ENCODE peak calls at places on chromosomes 5 and 9, in ten cellular contexts. T is WTC11; R is RKO; H is Calu3; U is sciatic nerve; W is GM03348; L is activated CD4-positive, CD25-positive, alpha-beta regulatory T cell treated with anti-CD3 and anti-CD28 coated beads, Interleukin-2, amount 50 U/mL, for 72 hours; I is stimulated activated effector memory CD8-positive, alpha-beta T cell treated with anti-CD3 and anti-CD28 coated beads, Interleukin-12 subunit alpha, Interleukin-12 subunit beta, amount 100 ng/mL, for 72 hours; B is NCI-H2029 treated with DMSO at 0.1 percent for 48 hours; Q is NCI-H510A treated with DMSO at 0.1 percent for 48 hours. P is an unnamed sample.

GRCh38 chr5:175115831-175116230 is 328.2 kb downstream of the DRD1 start:
- DNase-seq in Q (no peak), H (no peak), U (no peak), T (no peak), B (no peak), I (no peak), L (no peak), W (no peak), R (no peak), P (no peak)

GRCh38 chr5:149374303-149374702 is 4.8 kb downstream of the IL17B start:
- DNase-seq in T (no peak), Q (no peak), R (no peak), W (no peak), I (no peak), L (no peak), H (no peak), B (no peak), U (no peak), P (no peak)

GRCh38 chr5:75611324-75612210 is at the start of gene ANKDD1B:
- DNase-seq in R (no peak), U (peak), W (peak), I (peak), L (no peak), T (peak), B (no peak), Q (no peak), H (peak), P (no peak)

GRCh38 chr5:179326176-179326997 is 18.9 kb downstream of the ADAMTS2 start:
- DNase-seq in I (no peak), L (no peak), T (peak), U (peak), Q (no peak), W (peak), B (no peak), H (no peak), R (no peak), P (peak)

GRCh38 chr9:101792475-101792874 is 54.0 kb upstream of the GRIN3A start:
- DNase-seq in W (no peak), R (no peak), L (no peak), H (no peak), B (no peak), I (no peak), T (no peak), U (no peak), Q (no peak), P (no peak)

GRCh38 chr9:72930828-72931227 is 22.0 kb downstream of the ALDH1A1 start:
- DNase-seq in T (peak), U (no peak), I (no peak), Q (no peak), L (no peak), H (no peak), B (no peak), R (no peak), W (no peak), P (no peak)

GRCh38 chr5:160635046-160635445 is 213.4 kb downstream of the PTTG1 start:
- DNase-seq in H (no peak), W (no peak), I (no peak), L (no peak), T (no peak), B (no peak), Q (no peak), U (no peak), R (no peak), P (no peak)

GRCh38 chr5:179307006-179307800 is 38.1 kb downstream of the ADAMTS2 start:
- DNase-seq in Q (no peak), R (no peak), U (peak), T (peak), W (no peak), L (no peak), B (no peak), H (no peak), I (no peak), P (no peak)

GRCh38 chr9:129567842-129568559 is 52.9 kb downstream of the C9orf50 start:
- DNase-seq in W (peak), Q (peak), B (no peak), U (no peak), H (peak), R (peak), L (no peak), T (no peak), I (no peak), P (no peak)

GRCh38 chr9:3508531-3509374 is 17.0 kb downstream of the RFX3 start:
- DNase-seq in T (no peak), L (no peak), B (no peak), I (no peak), H (no peak), R (no peak), U (no peak), Q (peak), W (no peak), P (no peak)

P was measured in HFF-Myc.